ENCODE peak calls at places on chromosomes 7 and 10, in four cellular contexts. R is right lobe of liver; T is CD8-positive, alpha-beta T cell; I is AG04450. U is an unnamed sample. For H3K9me3, the result is how much of the 10 kb centered on the place peaks cover.

GRCh38 chr7:16668049-16668858 is 22.3 kb downstream of the BZW2 start:
- DNase-seq in R (no peak), I (peak), T (no peak), U (no peak)

GRCh38 chr7:68770649-68771048 is 827.6 kb upstream of the AUTS2 start:
- DNase-seq in R (no peak), I (no peak), T (no peak), U (no peak)

GRCh38 chr10:48400129-48400849 is 93.8 kb downstream of the MAPK8 start:
- DNase-seq in I (no peak), R (no peak), T (no peak), U (no peak)

GRCh38 chr7:155193716-155194115 is 104.0 kb upstream of the INSIG1 start:
- DNase-seq in R (no peak), T (no peak), I (no peak), U (no peak)

GRCh38 chr10:60138842-60139241 is 232.5 kb upstream of the CCDC6 start:
- DNase-seq in I (no peak), T (no peak), R (no peak), U (no peak)

GRCh38 chr10:69139961-69140360 is 16.0 kb downstream of the VPS26A start:
- DNase-seq in I (no peak), R (no peak), T (no peak), U (no peak)

GRCh38 chr10:6843477-6843876 is 263.4 kb upstream of the PRKCQ start:
- DNase-seq in T (no peak), I (no peak), R (no peak), U (no peak)

GRCh38 chr7:141710301-141710700 is 2.1 kb downstream of the WEE2 start:
- DNase-seq in T (no peak), R (no peak), I (no peak), U (no peak)

GRCh38 chr10:35546824-35547225 is 58.3 kb upstream of the GJD4 start:
- DNase-seq in I (no peak), T (no peak), R (no peak), U (no peak)

GRCh38 chr7:158420591-158421340 is 166.9 kb downstream of the PTPRN2 start:
- DNase-seq in R (no peak), I (no peak), T (no peak), U (no peak)
- H3K9me3 ChIP-seq in R (under half), I (half or more), T (under half), U (under half)

DNA sequence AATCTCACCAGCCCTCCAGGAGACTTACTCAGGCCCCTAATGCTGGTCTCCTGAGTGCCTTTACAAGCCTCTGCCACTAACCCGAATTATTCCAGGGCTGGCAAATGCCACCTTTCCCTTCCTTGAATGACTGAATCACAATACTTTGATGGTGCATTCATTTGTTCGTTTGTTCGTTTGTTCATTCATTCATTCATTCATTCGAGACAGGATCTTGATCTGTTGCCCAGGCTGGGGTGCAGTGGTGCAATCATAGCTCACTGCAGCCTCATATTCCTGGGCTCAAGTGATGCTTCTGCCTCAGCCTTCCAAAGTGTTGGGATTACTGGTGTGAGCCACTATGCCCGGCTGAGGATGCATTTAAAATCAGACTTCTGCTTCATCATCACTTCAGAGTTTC is 6.0 kb downstream of the ZNF12 start:
- DNase-seq in R (no peak), T (no peak), I (no peak), U (no peak)
- H3K9me3 ChIP-seq in R (under half), T (under half), I (half or more), U (under half)

GRCh38 chr10:72087392-72087968 is 871 bp downstream of the SPOCK2 start:
- DNase-seq in T (peak), R (no peak), I (no peak), U (no peak)
- H3K9me3 ChIP-seq in T (under half), R (under half), I (under half), U (under half)

GRCh38 chr10:81949283-81949682 is 74.3 kb downstream of the NRG3 start:
- DNase-seq in I (no peak), R (no peak), T (no peak), U (no peak)

DNA sequence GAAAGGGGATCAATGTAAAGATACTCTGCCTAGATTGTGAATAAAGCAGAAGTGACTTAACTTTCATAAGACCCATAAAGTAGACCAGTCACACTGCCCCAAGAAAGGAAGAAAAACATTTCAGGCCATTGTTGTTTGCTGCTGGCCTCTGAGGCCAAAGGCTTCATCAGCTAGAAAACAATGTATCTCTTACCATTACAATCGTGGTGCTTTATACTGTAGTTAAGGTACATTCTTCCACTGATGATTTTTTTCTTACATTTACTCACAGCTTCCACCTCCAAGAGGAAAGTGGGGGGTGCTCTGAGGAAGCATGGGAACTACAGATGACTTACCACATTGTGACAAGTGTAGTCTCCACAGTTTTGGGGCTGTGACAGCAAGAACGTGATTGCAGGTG is 68.6 kb downstream of the NRG3 start:
- DNase-seq in I (no peak), R (no peak), T (no peak), U (no peak)
- H3K9me3 ChIP-seq in I (under half), R (under half), T (under half), U (under half)

GRCh38 chr10:37831495-37832333 is 25.7 kb downstream of the ZNF248 start:
- DNase-seq in I (no peak), T (no peak), R (no peak), U (no peak)

GRCh38 chr10:37821237-37821636 is 36.2 kb downstream of the ZNF248 start:
- DNase-seq in T (no peak), R (no peak), I (no peak), U (no peak)

DNA sequence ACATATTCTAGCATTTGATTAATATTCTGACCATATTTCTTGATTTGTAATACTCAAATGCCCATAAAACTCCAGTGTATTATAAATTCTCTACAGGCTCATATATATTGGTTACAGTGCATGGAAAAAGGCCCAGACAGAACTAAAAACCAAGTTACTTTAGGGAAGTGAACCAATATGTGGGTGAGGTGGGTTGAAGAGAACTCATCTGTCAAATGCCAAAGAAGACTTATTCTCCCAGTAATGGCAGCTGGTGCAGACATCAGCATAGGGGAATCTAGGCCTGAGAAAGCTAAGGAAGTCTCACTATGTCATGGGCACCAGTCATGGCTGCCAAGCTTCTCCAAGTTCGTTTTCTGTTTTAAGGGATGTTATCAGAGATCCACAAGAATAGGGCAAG is 30.6 kb downstream of the ZNF248 start:
- DNase-seq in T (no peak), I (no peak), R (no peak), U (no peak)
- H3K9me3 ChIP-seq in T (under half), I (under half), R (under half), U (under half)

GRCh38 chr7:63027075-63027474 is 971.6 kb upstream of the ZNF722 start:
- DNase-seq in T (no peak), I (no peak), R (no peak), U (no peak)
- H3K9me3 ChIP-seq in T (under half), I (half or more), R (under half), U (under half)

DNA sequence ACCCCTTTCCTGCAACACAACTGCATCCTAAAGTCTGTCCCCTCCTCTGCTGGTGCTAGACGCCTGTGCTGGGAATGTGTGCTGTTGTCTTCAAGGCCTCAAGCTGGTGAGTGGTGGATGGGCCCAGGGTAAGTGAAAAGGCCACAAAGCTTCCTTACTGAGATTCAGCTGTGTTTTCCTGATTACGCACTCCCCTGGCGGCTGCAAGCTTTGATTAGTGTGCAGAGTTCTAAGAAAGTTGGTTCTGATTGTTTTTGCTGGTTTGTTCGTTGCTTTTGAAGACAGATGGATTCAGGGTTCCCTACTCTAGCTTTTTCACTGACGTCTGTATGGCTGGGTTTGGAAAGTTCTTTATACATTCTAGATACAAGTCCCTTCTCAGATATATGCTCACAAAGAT is 11.9 kb upstream of the FOXL3 start:
- DNase-seq in R (no peak), I (no peak), T (no peak), U (no peak)
- H3K9me3 ChIP-seq in R (under half), I (under half), T (under half), U (under half)

GRCh38 chr7:94843553-94843952 is 63.8 kb upstream of the PPP1R9A start:
- DNase-seq in I (no peak), T (no peak), R (no peak), U (no peak)
- H3K9me3 ChIP-seq in I (under half), T (under half), R (under half), U (under half)

GRCh38 chr10:130512936-130513335 is 376.7 kb downstream of the GLRX3 start:
- DNase-seq in T (no peak), R (no peak), I (no peak), U (no peak)

GRCh38 chr10:130511801-130512200 is 375.6 kb downstream of the GLRX3 start:
- DNase-seq in R (no peak), I (no peak), T (no peak), U (no peak)

GRCh38 chr10:130509881-130510689 is 373.9 kb downstream of the GLRX3 start:
- DNase-seq in I (no peak), R (no peak), T (no peak), U (no peak)

GRCh38 chr10:130513686-130514476 is 377.7 kb downstream of the GLRX3 start:
- DNase-seq in I (no peak), T (no peak), R (no peak), U (no peak)

DNA sequence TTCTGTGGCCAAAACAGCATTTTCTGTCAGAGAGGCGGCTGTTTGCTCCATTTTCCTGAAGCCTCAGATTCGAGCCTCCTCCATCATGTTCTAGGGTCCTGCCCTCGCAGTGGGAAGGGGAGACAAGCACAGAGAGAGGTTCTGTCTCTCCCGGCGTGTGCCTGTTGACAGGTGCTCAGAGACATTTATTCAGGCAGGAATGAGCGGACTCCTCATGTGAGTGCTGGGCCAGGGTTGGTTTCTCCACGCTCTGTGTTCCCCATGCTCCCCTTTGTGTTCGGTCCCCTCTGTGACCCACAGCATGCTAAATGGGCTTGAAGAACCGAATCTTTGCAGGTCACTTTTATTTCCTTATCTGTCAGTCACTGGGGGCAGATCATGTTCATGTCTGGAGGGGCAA is 374.6 kb downstream of the GLRX3 start:
- DNase-seq in R (no peak), T (no peak), I (no peak), U (no peak)
- H3K9me3 ChIP-seq in R (under half), T (under half), I (half or more), U (under half)

GRCh38 chr7:153584132-153584531 is 468.1 kb upstream of the DPP6 start:
- DNase-seq in T (no peak), I (no peak), R (no peak), U (no peak)
- H3K9me3 ChIP-seq in T (under half), I (under half), R (under half), U (under half)

U was measured in T-helper 17 cell.